ENCODE peak calls at places on chromosome 17, in five cellular contexts. One of them, this sample, is unnamed.
A peak's percentile ranks its signal among the peaks of the same experiment; 100 is the strongest.

GRCh38 chr17:69696645-69697044 is 282.1 kb downstream of the MAP2K6 start:
- DNase-seq in neural progenitor cell: no peak
- DNase-seq in ELF-1: no peak
- DNase-seq in iPS-NIHi11: no peak
- DNase-seq in right lobe of liver: no peak
- DNase-seq in this sample: no peak

GRCh38 chr17:66934040-66934439 is 30.5 kb upstream of the CACNG4 start:
- DNase-seq in neural progenitor cell: no peak
- DNase-seq in ELF-1: no peak
- DNase-seq in iPS-NIHi11: no peak
- DNase-seq in right lobe of liver: no peak
- DNase-seq in this sample: no peak

GRCh38 chr17:4696432-4696796 is 7.5 kb downstream of the PELP1 start:
- DNase-seq in neural progenitor cell: no peak
- DNase-seq in ELF-1: no peak
- DNase-seq in iPS-NIHi11: no peak
- DNase-seq in right lobe of liver: no peak
- DNase-seq in this sample: no peak

GRCh38 chr17:21375757-21376584 is at the start of gene KCNJ12:
- DNase-seq in neural progenitor cell: peak; percentile 80
- DNase-seq in ELF-1: peak; percentile 50
- DNase-seq in iPS-NIHi11: peak; percentile 81
- DNase-seq in right lobe of liver: no peak
- DNase-seq in this sample: no peak

GRCh38 chr17:50169121-50169764 is 3.4 kb downstream of the SGCA start:
- DNase-seq in neural progenitor cell: peak; percentile 87
- DNase-seq in ELF-1: peak; percentile 91
- DNase-seq in iPS-NIHi11: peak; percentile 82
- DNase-seq in right lobe of liver: peak; percentile 48
- DNase-seq in this sample: peak; percentile 70

GRCh38 chr17:72152392-72152727 is 31.5 kb downstream of the SOX9 start:
- DNase-seq in neural progenitor cell: no peak
- DNase-seq in ELF-1: no peak
- DNase-seq in iPS-NIHi11: no peak
- DNase-seq in right lobe of liver: no peak
- DNase-seq in this sample: no peak

GRCh38 chr17:7825206-7825980 is 8.6 kb upstream of the KDM6B start:
- DNase-seq in neural progenitor cell: peak; percentile 21
- DNase-seq in ELF-1: no peak
- DNase-seq in iPS-NIHi11: no peak
- DNase-seq in right lobe of liver: no peak
- DNase-seq in this sample: no peak

GRCh38 chr17:48340916-48341315 is 89.1 kb downstream of the SKAP1 start:
- DNase-seq in neural progenitor cell: no peak
- DNase-seq in ELF-1: no peak
- DNase-seq in iPS-NIHi11: no peak
- DNase-seq in right lobe of liver: no peak
- DNase-seq in this sample: no peak

GRCh38 chr17:74203439-74204240 is at the start of gene RPL38:
- DNase-seq in neural progenitor cell: peak; percentile 96
- DNase-seq in ELF-1: peak; percentile 98
- DNase-seq in iPS-NIHi11: peak; percentile 93
- DNase-seq in right lobe of liver: peak; percentile 97
- DNase-seq in this sample: peak; percentile 99

GRCh38 chr17:40525294-40525693 is 23.9 kb upstream of the TNS4 start:
- DNase-seq in neural progenitor cell: no peak
- DNase-seq in ELF-1: no peak
- DNase-seq in iPS-NIHi11: no peak
- DNase-seq in right lobe of liver: no peak
- DNase-seq in this sample: no peak

GRCh38 chr17:37761065-37761464 is 16.2 kb upstream of the HNF1B start:
- DNase-seq in neural progenitor cell: no peak
- DNase-seq in ELF-1: no peak
- DNase-seq in iPS-NIHi11: no peak
- DNase-seq in right lobe of liver: no peak
- DNase-seq in this sample: no peak

GRCh38 chr17:72030067-72030899 is 90.5 kb upstream of the SOX9 start:
- DNase-seq in neural progenitor cell: peak; percentile 83
- DNase-seq in ELF-1: peak; percentile 94
- DNase-seq in iPS-NIHi11: peak; percentile 76
- DNase-seq in right lobe of liver: no peak
- DNase-seq in this sample: peak; percentile 56

GRCh38 chr17:75909812-75910274 is 5.2 kb upstream of the MRPL38 start:
- DNase-seq in neural progenitor cell: no peak
- DNase-seq in ELF-1: no peak
- DNase-seq in iPS-NIHi11: no peak
- DNase-seq in right lobe of liver: no peak
- DNase-seq in this sample: no peak

GRCh38 chr17:5947701-5948180 is 122.4 kb upstream of the WSCD1 start:
- DNase-seq in neural progenitor cell: no peak
- DNase-seq in ELF-1: no peak
- DNase-seq in iPS-NIHi11: no peak
- DNase-seq in right lobe of liver: no peak
- DNase-seq in this sample: no peak

GRCh38 chr17:2068589-2069051 is 13.7 kb downstream of the HIC1 start:
- DNase-seq in neural progenitor cell: no peak
- DNase-seq in ELF-1: peak; percentile 66
- DNase-seq in iPS-NIHi11: no peak
- DNase-seq in right lobe of liver: no peak
- DNase-seq in this sample: no peak

GRCh38 chr17:58084317-58084981 is 1.2 kb downstream of the DYNLL2 start:
- DNase-seq in neural progenitor cell: peak; percentile 54
- DNase-seq in ELF-1: peak; percentile 88
- DNase-seq in iPS-NIHi11: peak; percentile 57
- DNase-seq in right lobe of liver: peak; percentile 81
- DNase-seq in this sample: no peak

GRCh38 chr17:36608794-36609497 is 7.6 kb downstream of the MRM1 start:
- DNase-seq in neural progenitor cell: peak; percentile 69
- DNase-seq in ELF-1: peak; percentile 71
- DNase-seq in iPS-NIHi11: no peak
- DNase-seq in right lobe of liver: no peak
- DNase-seq in this sample: peak; percentile 65

GRCh38 chr17:75876190-75876937 is 2.0 kb downstream of the TRIM47 start:
- DNase-seq in neural progenitor cell: peak; percentile 71
- DNase-seq in ELF-1: peak; percentile 77
- DNase-seq in iPS-NIHi11: peak; percentile 76
- DNase-seq in right lobe of liver: peak; percentile 88
- DNase-seq in this sample: peak; percentile 36

GRCh38 chr17:29585080-29585751 is 4.2 kb downstream of the GIT1 start:
- DNase-seq in neural progenitor cell: no peak
- DNase-seq in ELF-1: no peak
- DNase-seq in iPS-NIHi11: no peak
- DNase-seq in right lobe of liver: peak; percentile 45
- DNase-seq in this sample: peak; percentile 8

GRCh38 chr17:52064791-52065211 is 93.7 kb downstream of the CA10 start:
- DNase-seq in neural progenitor cell: no peak
- DNase-seq in ELF-1: no peak
- DNase-seq in iPS-NIHi11: no peak
- DNase-seq in right lobe of liver: no peak
- DNase-seq in this sample: no peak